ENCODE peak calls at places on chromosome 7, in six cellular contexts. C is Peyer's patch; S is CD8-positive, alpha-beta T cell; M is IMR-90; D is left ventricle myocardium inferior; A is right atrium auricular region. Z is an unnamed sample. For H3K27me3, the result is how much of the 10 kb centered on the place peaks cover.

GRCh38 chr7:142328551-142328950 is 70.7 kb upstream of the PRSS58 start:
- DNase-seq in C (no peak), S (no peak), M (no peak), D (no peak), A (no peak), Z (no peak)

GRCh38 chr7:88302486-88302885 is 4.2 kb downstream of the STEAP4 start:
- DNase-seq in C (no peak), S (no peak), M (no peak), D (no peak), A (no peak), Z (no peak)

GRCh38 chr7:10977113-10977512 is 3.4 kb downstream of the PHF14 start:
- DNase-seq in C (no peak), S (no peak), M (no peak), D (no peak), A (no peak), Z (no peak)

GRCh38 chr7:35463176-35463575 is 209.3 kb upstream of the TBX20 start:
- DNase-seq in C (no peak), S (no peak), M (no peak), D (no peak), A (no peak), Z (no peak)

GRCh38 chr7:95319570-95319969 is 4.8 kb downstream of the PON1 start:
- DNase-seq in C (no peak), S (no peak), M (no peak), D (no peak), A (no peak), Z (no peak)

GRCh38 chr7:137287651-137288258 is 55.8 kb downstream of the PTN start:
- DNase-seq in C (no peak), S (no peak), M (peak), D (no peak), A (no peak), Z (no peak)

GRCh38 chr7:155229548-155230168 is 68.0 kb upstream of the INSIG1 start:
- DNase-seq in C (no peak), S (no peak), M (no peak), D (no peak), A (no peak), Z (no peak)

GRCh38 chr7:159125104-159125943 is 19.3 kb downstream of the VIPR2 start:
- DNase-seq in C (peak), S (no peak), M (no peak), D (no peak), A (no peak), Z (no peak)

GRCh38 chr7:97004931-97005763 is at the start of gene DLX6:
- DNase-seq in C (no peak), S (no peak), M (peak), D (no peak), A (no peak), Z (no peak)

GRCh38 chr7:147722119-147722518 is 868.4 kb upstream of the C7orf33 start:
- DNase-seq in C (no peak), S (no peak), M (no peak), D (no peak), A (no peak), Z (no peak)

GRCh38 chr7:51950811-51951210 is 634.2 kb upstream of the COBL start:
- DNase-seq in C (no peak), S (no peak), M (no peak), D (no peak), A (no peak), Z (no peak)

GRCh38 chr7:51949726-51950644 is 633.4 kb upstream of the COBL start:
- DNase-seq in C (no peak), S (no peak), M (no peak), D (no peak), A (no peak), Z (no peak)
- H3K27ac ChIP-seq in C (no peak), S (no peak), M (no peak), D (no peak), A (no peak), Z (no peak)

DNA sequence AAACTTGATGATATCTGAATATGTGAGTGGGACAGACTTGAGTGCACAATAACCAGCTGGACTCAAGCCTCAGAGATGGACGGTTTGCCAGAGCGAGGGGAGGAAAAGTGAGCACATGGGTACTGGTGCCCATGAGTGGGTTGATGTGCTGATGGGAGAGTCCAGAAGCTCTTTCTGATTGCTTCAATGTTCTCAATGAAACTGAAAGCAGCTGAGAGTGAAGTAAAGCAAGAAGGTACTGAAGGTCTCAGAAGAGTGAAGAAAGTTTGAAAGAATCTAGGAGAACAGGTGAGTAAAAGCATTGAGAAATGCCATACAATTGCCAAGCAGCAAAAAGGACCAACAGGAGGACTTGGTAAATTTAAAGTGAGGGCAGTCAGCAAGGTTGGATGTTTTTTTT is 28.6 kb downstream of the CTTNBP2 start:
- DNase-seq in C (no peak), S (no peak), M (no peak), D (no peak), A (no peak), Z (no peak)
- TF ChIP-seq CTCF in C (no peak), S (no peak), M (no peak), D (no peak), A (no peak), Z (no peak)

GRCh38 chr7:121328508-121329459 is at the start of gene WNT16:
- DNase-seq in C (peak), S (no peak), M (no peak), D (no peak), A (no peak), Z (no peak)
- H3K27me3 ChIP-seq in C (under half), S (under half), M (under half), D (half or more), A (under half), Z (half or more)

GRCh38 chr7:14833707-14834106 is 68.8 kb downstream of the DGKB start:
- DNase-seq in C (no peak), S (no peak), M (no peak), D (no peak), A (no peak), Z (no peak)
- H3K27ac ChIP-seq in C (no peak), S (no peak), M (no peak), D (peak), A (peak), Z (no peak)

DNA sequence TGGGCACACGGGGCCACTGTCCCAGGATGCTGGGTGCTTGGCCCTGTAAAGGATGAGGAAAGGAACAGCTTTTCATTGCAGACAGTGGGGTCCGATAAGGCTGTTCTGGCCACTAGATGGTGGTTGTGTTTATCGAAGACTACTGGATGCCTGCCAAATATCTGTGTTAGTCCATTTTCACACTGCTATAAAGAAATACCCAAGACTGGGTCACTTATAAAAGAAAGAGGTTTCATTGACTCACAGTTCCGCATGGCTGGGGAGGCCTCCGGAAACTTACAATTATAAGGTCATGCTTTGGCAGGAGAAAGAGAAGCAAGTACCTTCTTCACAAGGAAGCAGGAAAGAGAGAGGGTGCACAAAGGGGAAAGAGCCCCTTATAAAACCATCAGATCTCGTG is 32.2 kb upstream of the GARS1 start:
- DNase-seq in C (no peak), S (no peak), M (peak), D (no peak), A (no peak), Z (no peak)
- TF ChIP-seq CTCF in C (no peak), S (no peak), M (peak), D (no peak), A (no peak), Z (no peak)

DNA sequence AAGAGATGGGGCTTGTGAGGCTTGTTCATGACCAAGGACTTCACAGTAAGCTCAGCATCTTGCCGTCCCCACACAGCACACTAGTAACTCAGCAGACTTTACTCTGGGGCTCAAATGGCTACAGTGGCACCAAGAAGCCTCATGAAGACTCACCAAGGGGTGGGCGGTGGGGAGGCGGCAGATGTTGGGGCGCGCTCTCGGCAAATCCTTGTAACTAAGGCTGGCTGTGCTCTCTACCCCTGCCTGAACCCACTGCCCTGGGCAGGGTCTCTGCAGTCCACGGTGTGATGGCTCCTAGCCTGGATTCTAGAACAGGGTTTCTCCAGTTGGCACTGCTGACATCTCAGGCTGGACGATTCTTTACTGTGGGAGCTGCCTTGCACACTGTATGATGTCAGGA is 12.4 kb upstream of the SMARCD3 start:
- DNase-seq in C (no peak), S (no peak), M (no peak), D (no peak), A (no peak), Z (no peak)
- H3K27me3 ChIP-seq in C (under half), S (under half), M (under half), D (under half), A (under half), Z (half or more)

GRCh38 chr7:92528188-92528957 is at the start of the genes PEX1 and RBM48:
- DNase-seq in C (peak), S (peak), M (peak), D (peak), A (peak), Z (peak)

GRCh38 chr7:92523110-92523509 is 5.2 kb downstream of the PEX1 start:
- DNase-seq in C (no peak), S (no peak), M (no peak), D (no peak), A (no peak), Z (no peak)

GRCh38 chr7:92534572-92534971 is 6.0 kb downstream of the RBM48 start:
- DNase-seq in C (no peak), S (no peak), M (no peak), D (no peak), A (no peak), Z (no peak)

GRCh38 chr7:92527300-92528187 is 776 bp downstream of the PEX1 start:
- DNase-seq in C (peak), S (peak), M (peak), D (peak), A (peak), Z (peak)

DNA sequence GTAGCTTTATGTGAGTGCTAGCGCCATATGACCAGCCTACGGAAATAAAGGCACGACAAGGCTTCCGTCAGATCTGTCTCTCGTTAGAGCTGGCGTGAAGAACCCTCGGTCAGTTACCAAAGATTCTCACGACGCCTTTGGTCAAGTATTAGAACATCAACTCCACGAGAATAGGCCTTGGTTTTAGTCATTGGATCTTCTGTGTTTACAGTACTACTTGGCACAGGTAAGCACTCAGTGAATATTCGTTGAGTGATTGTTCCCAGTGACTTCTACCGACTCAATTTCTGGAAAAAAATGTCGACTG is 316 bp downstream of the RBM48 start:
- DNase-seq in C (no peak), S (no peak), M (no peak), D (no peak), A (no peak), Z (no peak)
- H3K27ac ChIP-seq in C (peak), S (peak), M (peak), D (peak), A (peak), Z (peak)

GRCh38 chr7:33379891-33380525 is 250.6 kb downstream of the BBS9 start:
- DNase-seq in C (no peak), S (no peak), M (no peak), D (no peak), A (no peak), Z (no peak)
- TF ChIP-seq CTCF in C (no peak), S (no peak), M (no peak), D (no peak), A (no peak), Z (no peak)

Z was measured in foreskin keratinocyte.